ENCODE peak calls at places on chromosomes 6 and 20, in nine cellular contexts. I, Z, M, H, P, D, F, Y and C are unnamed samples.
A peak's percentile ranks its signal among the peaks of the same experiment; 100 is the strongest.

GRCh38 chr6:161261325-161261724 is 12.5 kb downstream of the AGPAT4 start:
- DNase-seq in I (no peak), Z (no peak), M (no peak), H (no peak), P (peak; percentile 12), D (no peak), F (no peak), Y (no peak), C (no peak)

GRCh38 chr6:26471970-26472369 is 14.2 kb downstream of the BTN2A1 start:
- DNase-seq in I (no peak), Z (no peak), M (no peak), H (no peak), P (no peak), D (no peak), F (no peak), Y (no peak), C (no peak)

GRCh38 chr6:108966855-108967755 is 118.9 kb downstream of the ARMC2 start:
- DNase-seq in I (peak; percentile 41), Z (no peak), M (no peak), H (peak; percentile 67), P (no peak), D (no peak), F (no peak), Y (no peak), C (no peak)

GRCh38 chr6:8131265-8131897 is 29.0 kb upstream of the EEF1E1 start:
- DNase-seq in I (peak; percentile 54), Z (peak; percentile 39), M (no peak), H (peak; percentile 22), P (peak; percentile 28), D (peak; percentile 50), F (no peak), Y (no peak), C (peak; percentile 60)

GRCh38 chr20:63016514-63017075 is 9.8 kb upstream of the BHLHE23 start:
- DNase-seq in I (no peak), Z (no peak), M (no peak), H (no peak), P (no peak), D (no peak), F (no peak), Y (no peak), C (no peak)

GRCh38 chr6:14831922-14832321 is 413.9 kb upstream of the JARID2 start:
- DNase-seq in I (no peak), Z (no peak), M (no peak), H (no peak), P (no peak), D (no peak), F (no peak), Y (no peak), C (no peak)

GRCh38 chr6:42451595-42452170 is at the start of gene TRERF1:
- DNase-seq in I (peak; percentile 51), Z (peak; percentile 64), M (no peak), H (peak; percentile 58), P (peak; percentile 55), D (peak; percentile 56), F (peak; percentile 62), Y (peak; percentile 53), C (peak; percentile 68)

GRCh38 chr6:159908535-159908934 is 17.7 kb downstream of the MAS1 start:
- DNase-seq in I (no peak), Z (no peak), M (no peak), H (no peak), P (no peak), D (no peak), F (no peak), Y (no peak), C (no peak)

GRCh38 chr6:44580901-44581300 is 193.4 kb downstream of the CDC5L start:
- DNase-seq in I (no peak), Z (no peak), M (no peak), H (no peak), P (no peak), D (no peak), F (no peak), Y (no peak), C (no peak)

GRCh38 chr6:56685102-56685733 is 42.5 kb upstream of the DST start:
- DNase-seq in I (no peak), Z (no peak), M (no peak), H (no peak), P (no peak), D (no peak), F (no peak), Y (no peak), C (no peak)

GRCh38 chr20:50278684-50279531 is 88.3 kb downstream of the CEBPB start:
- DNase-seq in I (peak; percentile 89), Z (peak; percentile 82), M (peak; percentile 73), H (peak; percentile 77), P (peak; percentile 54), D (peak; percentile 70), F (peak; percentile 66), Y (no peak), C (peak; percentile 60)

GRCh38 chr6:39934060-39934757 is at the start of gene MOCS1:
- DNase-seq in I (peak; percentile 84), Z (peak; percentile 86), M (peak; percentile 82), H (peak; percentile 89), P (peak; percentile 28), D (peak; percentile 93), F (peak; percentile 80), Y (no peak), C (no peak)

GRCh38 chr20:34475979-34476736 is 40.1 kb upstream of the DYNLRB1 start:
- DNase-seq in I (peak; percentile 65), Z (peak; percentile 44), M (no peak), H (peak; percentile 57), P (peak; percentile 40), D (no peak), F (peak; percentile 52), Y (peak; percentile 34), C (peak; percentile 77)

GRCh38 chr6:32825966-32826365 is 9.2 kb upstream of the HLA-DOB start:
- DNase-seq in I (no peak), Z (no peak), M (no peak), H (no peak), P (no peak), D (no peak), F (no peak), Y (no peak), C (peak; percentile 29)

DNA sequence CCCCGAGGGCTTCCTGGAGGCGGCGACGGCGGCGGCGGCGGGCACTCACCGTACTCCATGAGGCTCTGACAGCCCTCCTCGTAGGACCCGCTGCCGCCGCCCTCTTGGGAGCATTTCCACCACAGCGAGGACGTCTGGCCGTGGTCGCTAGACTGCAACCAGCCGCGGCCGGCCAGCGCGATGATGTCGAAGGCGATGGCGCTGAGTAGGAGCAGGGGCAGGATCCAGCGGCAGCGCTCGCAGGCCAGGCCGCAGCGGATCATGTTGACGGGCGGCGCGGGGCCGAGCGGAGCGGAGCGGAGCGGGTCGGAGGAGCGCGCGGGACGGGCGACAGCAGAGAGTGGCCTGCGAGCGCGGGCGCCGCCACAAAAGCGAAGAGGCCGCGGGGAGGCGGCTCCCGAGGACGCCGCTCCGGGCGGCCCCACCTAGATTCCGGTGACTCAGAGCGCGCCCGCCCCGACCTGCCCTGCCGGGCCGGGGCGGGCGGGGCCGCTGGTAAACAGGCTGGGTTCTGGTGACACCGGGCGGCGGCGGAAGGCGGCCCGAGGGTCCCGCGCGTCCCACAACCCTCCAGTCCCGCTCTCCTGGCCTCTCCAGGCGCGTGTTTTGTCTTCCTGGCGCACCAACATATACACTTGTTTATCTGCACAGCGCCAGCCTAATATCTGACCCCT is at the start of gene PERP:
- DNase-seq in I (peak; percentile 86), Z (peak; percentile 90), M (peak; percentile 61), H (peak; percentile 67), P (peak; percentile 63), D (peak; percentile 67), F (peak; percentile 65), Y (peak; percentile 52), C (peak; percentile 72)
- TF ChIP-seq POLR2A in I (no peak), Z (peak; percentile 96), M (peak; percentile 20), H (no peak), P (peak; percentile 61), D (no peak), F (peak; percentile 22), Y (no peak), C (no peak)

GRCh38 chr6:13453771-13454251 is 33.6 kb downstream of the GFOD1 start:
- DNase-seq in I (no peak), Z (no peak), M (no peak), H (no peak), P (peak; percentile 6), D (no peak), F (no peak), Y (no peak), C (peak; percentile 83)
- TF ChIP-seq POLR2A in I (no peak), Z (no peak), M (no peak), H (no peak), P (no peak), D (no peak), F (no peak), Y (peak; percentile 58), C (peak; percentile 29)

GRCh38 chr20:5122861-5123260 is 3.1 kb upstream of the PCNA start:
- DNase-seq in I (no peak), Z (no peak), M (no peak), H (no peak), P (no peak), D (no peak), F (no peak), Y (no peak), C (peak; percentile 84)

GRCh38 chr20:5128886-5129285 is 2.1 kb downstream of the CDS2 start:
- DNase-seq in I (no peak), Z (no peak), M (no peak), H (no peak), P (no peak), D (no peak), F (no peak), Y (no peak), C (no peak)

GRCh38 chr20:5127204-5127858 is 523 bp downstream of the CDS2 start:
- DNase-seq in I (peak; percentile 52), Z (peak; percentile 66), M (peak; percentile 19), H (peak; percentile 50), P (peak; percentile 55), D (peak; percentile 25), F (peak; percentile 46), Y (peak; percentile 37), C (peak; percentile 74)

GRCh38 chr20:5127859-5128409 is 1.1 kb downstream of the CDS2 start:
- DNase-seq in I (no peak), Z (no peak), M (no peak), H (no peak), P (no peak), D (no peak), F (no peak), Y (no peak), C (no peak)

DNA sequence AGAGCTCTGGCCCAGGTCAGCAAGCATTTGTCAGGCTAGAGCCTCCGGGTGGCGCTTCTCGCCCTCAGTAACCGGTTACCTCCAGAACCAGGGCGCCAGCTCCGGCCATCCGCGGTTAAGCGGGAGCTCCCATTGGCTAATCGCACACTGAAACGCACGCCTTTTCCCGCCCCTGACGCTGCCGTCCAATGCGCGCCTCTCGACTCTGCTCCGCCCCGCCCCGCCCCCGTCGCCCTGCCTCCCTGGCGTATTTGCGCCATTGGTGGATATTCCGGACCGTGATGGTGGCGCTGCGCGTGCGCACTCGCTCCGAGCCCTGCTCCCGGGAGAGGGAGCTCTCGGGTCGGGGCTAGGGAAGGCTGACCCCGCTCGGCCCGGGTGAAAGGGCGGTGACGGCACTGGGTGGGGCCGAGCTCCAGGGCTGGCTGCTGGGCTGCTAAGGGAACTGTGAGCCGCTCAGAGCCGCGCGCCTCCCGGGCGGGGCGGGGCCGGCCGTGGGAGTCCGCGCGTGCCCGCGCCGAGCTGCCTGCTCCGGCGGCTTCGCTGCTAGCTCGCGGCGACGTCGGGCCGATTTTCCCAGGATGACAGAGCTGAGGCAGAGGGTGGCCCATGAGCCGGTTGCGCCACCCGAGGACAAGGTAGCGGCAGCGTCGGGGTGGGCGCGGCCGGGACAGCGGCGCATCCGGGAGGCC is at the start of gene CDS2:
- DNase-seq in I (peak; percentile 100), Z (peak; percentile 100), M (peak; percentile 99), H (peak; percentile 100), P (peak; percentile 98), D (peak; percentile 92), F (peak; percentile 100), Y (peak; percentile 94), C (peak; percentile 99)
- TF ChIP-seq POLR2A in I (no peak), Z (peak; percentile 76), M (peak; percentile 56), H (peak; percentile 81), P (peak; percentile 74), D (no peak), F (peak; percentile 70), Y (no peak), C (peak; percentile 75)

GRCh38 chr6:411402-412145 is 20.0 kb downstream of the IRF4 start:
- DNase-seq in I (no peak), Z (no peak), M (no peak), H (no peak), P (no peak), D (no peak), F (no peak), Y (no peak), C (no peak)
- TF ChIP-seq POLR2A in I (no peak), Z (no peak), M (no peak), H (no peak), P (no peak), D (no peak), F (no peak), Y (peak; percentile 81), C (no peak)